ENCODE peak calls at places on chromosomes 2 and 18, in six cellular contexts. One of them, this sample, is unnamed.

GRCh38 chr2:117956036-117956791 is 57.7 kb downstream of the CCDC93 start:
- DNase-seq in MM.1S: no peak
- DNase-seq in esophagus squamous epithelium: no peak
- DNase-seq in A549: peak; percentile 14
- DNase-seq in Panc1: no peak
- DNase-seq in AG04450: no peak
- DNase-seq in this sample: no peak

GRCh38 chr2:123913266-123913810 is 111.7 kb upstream of the CNTNAP5 start:
- DNase-seq in MM.1S: no peak
- DNase-seq in esophagus squamous epithelium: no peak
- DNase-seq in A549: no peak
- DNase-seq in Panc1: no peak
- DNase-seq in AG04450: no peak
- DNase-seq in this sample: no peak

GRCh38 chr2:36951574-36951973 is 14.8 kb downstream of the STRN start:
- DNase-seq in MM.1S: no peak
- DNase-seq in esophagus squamous epithelium: no peak
- DNase-seq in A549: peak; percentile 49
- DNase-seq in Panc1: no peak
- DNase-seq in AG04450: no peak
- DNase-seq in this sample: no peak

GRCh38 chr2:26772064-26773001 is 8.2 kb downstream of the SLC35F6 start:
- DNase-seq in MM.1S: no peak
- DNase-seq in esophagus squamous epithelium: peak; percentile 44
- DNase-seq in A549: peak; percentile 77
- DNase-seq in Panc1: peak; percentile 96
- DNase-seq in AG04450: no peak
- DNase-seq in this sample: no peak

GRCh38 chr2:126862730-126863129 is 36.0 kb upstream of the TEX51 start:
- DNase-seq in MM.1S: no peak
- DNase-seq in esophagus squamous epithelium: no peak
- DNase-seq in A549: no peak
- DNase-seq in Panc1: no peak
- DNase-seq in AG04450: no peak
- DNase-seq in this sample: no peak

GRCh38 chr2:185984670-185985069 is 246.1 kb downstream of the FSIP2 start:
- DNase-seq in MM.1S: no peak
- DNase-seq in esophagus squamous epithelium: no peak
- DNase-seq in A549: no peak
- DNase-seq in Panc1: no peak
- DNase-seq in AG04450: no peak
- DNase-seq in this sample: no peak

GRCh38 chr2:17000083-17000482 is 334.4 kb upstream of the CYRIA start:
- DNase-seq in MM.1S: no peak
- DNase-seq in esophagus squamous epithelium: no peak
- DNase-seq in A549: no peak
- DNase-seq in Panc1: no peak
- DNase-seq in AG04450: no peak
- DNase-seq in this sample: no peak

GRCh38 chr18:58042826-58043362 is 1.1 kb upstream of the NEDD4L start:
- DNase-seq in MM.1S: no peak
- DNase-seq in esophagus squamous epithelium: no peak
- DNase-seq in A549: no peak
- DNase-seq in Panc1: no peak
- DNase-seq in AG04450: no peak
- DNase-seq in this sample: no peak

GRCh38 chr2:241744028-241744754 is 9.8 kb downstream of the D2HGDH start:
- DNase-seq in MM.1S: no peak
- DNase-seq in esophagus squamous epithelium: no peak
- DNase-seq in A549: no peak
- DNase-seq in Panc1: no peak
- DNase-seq in AG04450: no peak
- DNase-seq in this sample: no peak

GRCh38 chr2:203830294-203831055 is 37.1 kb upstream of the CTLA4 start:
- DNase-seq in MM.1S: no peak
- DNase-seq in esophagus squamous epithelium: no peak
- DNase-seq in A549: no peak
- DNase-seq in Panc1: no peak
- DNase-seq in AG04450: no peak
- DNase-seq in this sample: no peak

GRCh38 chr2:159946326-159946992 is 116.0 kb downstream of the PLA2R1 start:
- DNase-seq in MM.1S: no peak
- DNase-seq in esophagus squamous epithelium: no peak
- DNase-seq in A549: peak; percentile 43
- DNase-seq in Panc1: no peak
- DNase-seq in AG04450: no peak
- DNase-seq in this sample: no peak

GRCh38 chr2:43041661-43042360 is 184.6 kb downstream of the ZFP36L2 start:
- DNase-seq in MM.1S: no peak
- DNase-seq in esophagus squamous epithelium: no peak
- DNase-seq in A549: peak; percentile 80
- DNase-seq in Panc1: no peak
- DNase-seq in AG04450: peak; percentile 93
- DNase-seq in this sample: no peak

GRCh38 chr18:23593720-23594119 is 7.4 kb upstream of the NPC1 start:
- DNase-seq in MM.1S: no peak
- DNase-seq in esophagus squamous epithelium: no peak
- DNase-seq in A549: peak; percentile 72
- DNase-seq in Panc1: peak; percentile 65
- DNase-seq in AG04450: peak; percentile 21
- DNase-seq in this sample: no peak

GRCh38 chr2:33694904-33695303 is 95.8 kb upstream of the FAM98A start:
- DNase-seq in MM.1S: no peak
- DNase-seq in esophagus squamous epithelium: no peak
- DNase-seq in A549: no peak
- DNase-seq in Panc1: no peak
- DNase-seq in AG04450: no peak
- DNase-seq in this sample: no peak

GRCh38 chr18:54149078-54149697 is 75.3 kb downstream of the MBD2 start:
- DNase-seq in MM.1S: no peak
- DNase-seq in esophagus squamous epithelium: no peak
- DNase-seq in A549: peak; percentile 51
- DNase-seq in Panc1: peak; percentile 79
- DNase-seq in AG04450: peak; percentile 54
- DNase-seq in this sample: peak; percentile 38

GRCh38 chr2:42238644-42239288 is 69.6 kb downstream of the EML4 start:
- DNase-seq in MM.1S: peak; percentile 23
- DNase-seq in esophagus squamous epithelium: no peak
- DNase-seq in A549: peak; percentile 76
- DNase-seq in Panc1: peak; percentile 24
- DNase-seq in AG04450: no peak
- DNase-seq in this sample: no peak

GRCh38 chr2:75595541-75596395 is 35.0 kb upstream of the EVA1A start:
- DNase-seq in MM.1S: no peak
- DNase-seq in esophagus squamous epithelium: no peak
- DNase-seq in A549: peak; percentile 56
- DNase-seq in Panc1: no peak
- DNase-seq in AG04450: peak; percentile 78
- DNase-seq in this sample: no peak

GRCh38 chr18:32469190-32469611 is 1.5 kb downstream of the GAREM1 start:
- DNase-seq in MM.1S: peak; percentile 58
- DNase-seq in esophagus squamous epithelium: no peak
- DNase-seq in A549: peak; percentile 42
- DNase-seq in Panc1: no peak
- DNase-seq in AG04450: no peak
- DNase-seq in this sample: no peak

GRCh38 chr2:201980389-201980821 is 53.2 kb upstream of the FZD7 start:
- DNase-seq in MM.1S: peak; percentile 41
- DNase-seq in esophagus squamous epithelium: no peak
- DNase-seq in A549: no peak
- DNase-seq in Panc1: no peak
- DNase-seq in AG04450: no peak
- DNase-seq in this sample: no peak

GRCh38 chr2:212532585-212532984 is 6.0 kb downstream of the ERBB4 start:
- DNase-seq in MM.1S: no peak
- DNase-seq in esophagus squamous epithelium: no peak
- DNase-seq in A549: no peak
- DNase-seq in Panc1: no peak
- DNase-seq in AG04450: no peak
- DNase-seq in this sample: no peak

GRCh38 chr2:235051436-235052260 is 99.8 kb downstream of the SH3BP4 start:
- DNase-seq in MM.1S: no peak
- DNase-seq in esophagus squamous epithelium: no peak
- DNase-seq in A549: no peak
- DNase-seq in Panc1: no peak
- DNase-seq in AG04450: no peak
- DNase-seq in this sample: no peak

GRCh38 chr2:217166241-217166640 is 306.4 kb upstream of the TNP1 start:
- DNase-seq in MM.1S: peak; percentile 50
- DNase-seq in esophagus squamous epithelium: no peak
- DNase-seq in A549: peak; percentile 60
- DNase-seq in Panc1: peak; percentile 1
- DNase-seq in AG04450: no peak
- DNase-seq in this sample: no peak

GRCh38 chr2:129396980-129397599 is 582.4 kb upstream of the RAB6C start:
- DNase-seq in MM.1S: peak; percentile 46
- DNase-seq in esophagus squamous epithelium: no peak
- DNase-seq in A549: peak; percentile 39
- DNase-seq in Panc1: peak; percentile 24
- DNase-seq in AG04450: no peak
- DNase-seq in this sample: peak; percentile 42
- TF ChIP-seq CTCF in MM.1S: peak; percentile 77
- TF ChIP-seq CTCF in esophagus squamous epithelium: peak; percentile 75
- TF ChIP-seq CTCF in A549: peak; percentile 22
- TF ChIP-seq CTCF in Panc1: peak; percentile 75
- TF ChIP-seq CTCF in AG04450: peak; percentile 33
- TF ChIP-seq CTCF in this sample: peak; percentile 88

GRCh38 chr2:175312137-175312536 is 130.6 kb upstream of the ATP5MC3 start:
- DNase-seq in MM.1S: no peak
- DNase-seq in esophagus squamous epithelium: no peak
- DNase-seq in A549: no peak
- DNase-seq in Panc1: no peak
- DNase-seq in AG04450: no peak
- DNase-seq in this sample: no peak

GRCh38 chr2:175304541-175304940 is 123.0 kb upstream of the ATP5MC3 start:
- DNase-seq in MM.1S: no peak
- DNase-seq in esophagus squamous epithelium: no peak
- DNase-seq in A549: no peak
- DNase-seq in Panc1: no peak
- DNase-seq in AG04450: no peak
- DNase-seq in this sample: no peak

GRCh38 chr2:175310813-175311504 is 129.4 kb upstream of the ATP5MC3 start:
- DNase-seq in MM.1S: peak; percentile 76
- DNase-seq in esophagus squamous epithelium: no peak
- DNase-seq in A549: no peak
- DNase-seq in Panc1: no peak
- DNase-seq in AG04450: no peak
- DNase-seq in this sample: no peak

GRCh38 chr2:175308005-175308404 is 126.5 kb upstream of the ATP5MC3 start:
- DNase-seq in MM.1S: no peak
- DNase-seq in esophagus squamous epithelium: no peak
- DNase-seq in A549: no peak
- DNase-seq in Panc1: no peak
- DNase-seq in AG04450: no peak
- DNase-seq in this sample: no peak

DNA sequence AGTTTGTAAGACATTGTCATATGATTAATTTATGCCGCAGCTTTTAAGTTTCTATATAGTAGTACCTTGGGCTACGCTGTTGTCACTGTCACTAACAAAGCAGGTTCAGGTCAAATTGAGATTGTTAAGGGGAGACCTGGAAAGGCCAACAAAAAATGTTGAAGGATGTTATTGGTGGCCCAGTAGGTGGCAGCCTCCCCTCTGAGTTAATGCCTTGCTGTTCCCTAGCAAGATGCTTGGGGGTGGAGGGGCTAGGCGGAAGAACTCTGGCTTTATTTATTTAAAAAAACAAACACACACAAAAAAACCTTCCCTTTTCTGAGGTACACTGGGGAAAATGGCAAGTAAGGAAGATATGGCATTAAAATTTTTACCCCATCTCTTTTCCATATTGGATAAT is 128.3 kb upstream of the ATP5MC3 start:
- DNase-seq in MM.1S: peak; percentile 82
- DNase-seq in esophagus squamous epithelium: no peak
- DNase-seq in A549: peak; percentile 53
- DNase-seq in Panc1: no peak
- DNase-seq in AG04450: no peak
- DNase-seq in this sample: peak; percentile 29
- TF ChIP-seq CTCF in MM.1S: peak; percentile 74
- TF ChIP-seq CTCF in esophagus squamous epithelium: no peak
- TF ChIP-seq CTCF in A549: peak; percentile 49
- TF ChIP-seq CTCF in Panc1: peak; percentile 76
- TF ChIP-seq CTCF in AG04450: peak; percentile 42
- TF ChIP-seq CTCF in this sample: peak; percentile 56

GRCh38 chr18:6997802-6998201 is 119.8 kb downstream of the LAMA1 start:
- DNase-seq in MM.1S: no peak
- DNase-seq in esophagus squamous epithelium: no peak
- DNase-seq in A549: no peak
- DNase-seq in Panc1: no peak
- DNase-seq in AG04450: no peak
- DNase-seq in this sample: no peak

GRCh38 chr18:6994719-6995430 is 122.7 kb downstream of the LAMA1 start:
- DNase-seq in MM.1S: peak; percentile 49
- DNase-seq in esophagus squamous epithelium: no peak
- DNase-seq in A549: no peak
- DNase-seq in Panc1: no peak
- DNase-seq in AG04450: no peak
- DNase-seq in this sample: no peak

GRCh38 chr18:7002107-7002506 is 115.5 kb downstream of the LAMA1 start:
- DNase-seq in MM.1S: no peak
- DNase-seq in esophagus squamous epithelium: no peak
- DNase-seq in A549: no peak
- DNase-seq in Panc1: no peak
- DNase-seq in AG04450: no peak
- DNase-seq in this sample: no peak

GRCh38 chr18:7000484-7001096 is 117.0 kb downstream of the LAMA1 start:
- DNase-seq in MM.1S: peak; percentile 36
- DNase-seq in esophagus squamous epithelium: no peak
- DNase-seq in A549: no peak
- DNase-seq in Panc1: peak; percentile 4
- DNase-seq in AG04450: no peak
- DNase-seq in this sample: no peak
- TF ChIP-seq CTCF in MM.1S: peak; percentile 62
- TF ChIP-seq CTCF in esophagus squamous epithelium: peak; percentile 32
- TF ChIP-seq CTCF in A549: peak; percentile 29
- TF ChIP-seq CTCF in Panc1: peak; percentile 64
- TF ChIP-seq CTCF in AG04450: peak; percentile 46
- TF ChIP-seq CTCF in this sample: no peak

DNA sequence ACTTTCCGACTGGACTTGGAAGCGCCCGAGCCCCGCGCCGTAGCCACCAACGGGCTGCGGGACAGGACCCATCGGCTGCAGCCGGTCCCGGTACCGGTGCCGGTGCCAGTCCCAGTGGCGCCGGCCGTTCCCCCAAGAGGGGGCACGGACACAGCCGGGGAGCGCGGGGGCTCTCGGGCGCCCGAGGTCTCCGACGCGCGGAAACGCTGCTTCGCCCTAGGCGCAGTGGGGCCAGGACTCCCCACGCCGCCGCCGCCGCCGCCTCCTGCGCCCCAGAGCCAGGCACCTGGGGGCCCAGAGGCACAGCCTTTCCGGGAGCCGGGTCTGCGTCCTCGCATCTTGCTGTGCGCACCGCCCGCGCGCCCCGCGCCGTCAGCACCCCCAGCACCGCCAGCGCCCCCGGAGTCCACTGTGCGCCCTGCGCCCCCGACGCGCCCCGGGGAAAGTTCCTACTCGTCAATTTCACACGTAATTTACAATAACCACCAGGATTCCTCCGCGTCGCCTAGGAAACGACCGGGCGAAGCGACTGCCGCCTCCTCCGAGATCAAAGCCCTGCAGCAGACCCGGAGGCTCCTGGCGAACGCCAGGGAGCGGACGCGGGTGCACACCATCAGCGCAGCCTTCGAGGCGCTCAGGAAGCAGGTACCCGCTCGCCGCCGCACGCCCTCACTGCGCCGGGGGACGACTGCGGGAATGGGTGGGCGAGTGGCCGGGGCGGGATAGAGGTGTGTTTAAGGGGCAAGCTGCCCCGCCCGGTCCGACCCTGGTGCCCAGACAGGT is 713 bp downstream of the ATOH8 start:
- DNase-seq in MM.1S: peak; percentile 15
- DNase-seq in esophagus squamous epithelium: no peak
- DNase-seq in A549: peak; percentile 62
- DNase-seq in Panc1: no peak
- DNase-seq in AG04450: no peak
- DNase-seq in this sample: peak; percentile 61
- TF ChIP-seq CTCF in MM.1S: peak; percentile 5
- TF ChIP-seq CTCF in esophagus squamous epithelium: peak; percentile 9
- TF ChIP-seq CTCF in A549: no peak
- TF ChIP-seq CTCF in Panc1: no peak
- TF ChIP-seq CTCF in AG04450: peak; percentile 26
- TF ChIP-seq CTCF in this sample: no peak

This sample was measured in GM13977.